ENCODE peak calls at places on chromosomes 4 and X, in ten cellular contexts. One of them, this sample, is unnamed.

GRCh38 chr4:71050809-71051208 is 57.4 kb downstream of the DCK start:
- DNase-seq in naive thymus-derived CD4-positive, alpha-beta T cell: no peak
- DNase-seq in activated gamma-delta T cell: no peak
- DNase-seq in EH: peak; percentile 6
- DNase-seq in amniotic stem cell: no peak
- DNase-seq in 8988T: no peak
- DNase-seq in T-helper 1 cell: no peak
- DNase-seq in activated CD8-positive, alpha-beta memory T cell treated with anti-CD3 and anti-CD28 coated beads for 1 hour: no peak
- DNase-seq in astrocyte of the cerebellum: no peak
- DNase-seq in ACHN: no peak
- DNase-seq in this sample: no peak

GRCh38 chrX:15059488-15059887 is 186.3 kb downstream of the MOSPD2 start:
- DNase-seq in activated CD8-positive, alpha-beta memory T cell treated with anti-CD3 and anti-CD28 coated beads for 1 hour: no peak
- DNase-seq in astrocyte of the cerebellum: no peak
- DNase-seq in naive thymus-derived CD4-positive, alpha-beta T cell: no peak
- DNase-seq in ACHN: no peak
- DNase-seq in amniotic stem cell: no peak
- DNase-seq in T-helper 1 cell: no peak
- DNase-seq in 8988T: no peak
- DNase-seq in activated gamma-delta T cell: no peak
- DNase-seq in EH: peak; percentile 3
- DNase-seq in this sample: no peak

GRCh38 chr4:152063301-152064235 is 302.8 kb upstream of the GATB start:
- DNase-seq in amniotic stem cell: no peak
- DNase-seq in T-helper 1 cell: peak; percentile 43
- DNase-seq in 8988T: no peak
- DNase-seq in activated CD8-positive, alpha-beta memory T cell treated with anti-CD3 and anti-CD28 coated beads for 1 hour: no peak
- DNase-seq in activated gamma-delta T cell: no peak
- DNase-seq in EH: peak; percentile 43
- DNase-seq in ACHN: no peak
- DNase-seq in astrocyte of the cerebellum: no peak
- DNase-seq in naive thymus-derived CD4-positive, alpha-beta T cell: no peak
- DNase-seq in this sample: no peak

GRCh38 chr4:120922390-120923200 is at the start of gene PRDM5:
- DNase-seq in activated gamma-delta T cell: peak; percentile 17
- DNase-seq in T-helper 1 cell: no peak
- DNase-seq in ACHN: peak; percentile 8
- DNase-seq in 8988T: peak; percentile 44
- DNase-seq in amniotic stem cell: peak; percentile 12
- DNase-seq in naive thymus-derived CD4-positive, alpha-beta T cell: peak; percentile 6
- DNase-seq in activated CD8-positive, alpha-beta memory T cell treated with anti-CD3 and anti-CD28 coated beads for 1 hour: no peak
- DNase-seq in astrocyte of the cerebellum: no peak
- DNase-seq in EH: peak; percentile 61
- DNase-seq in this sample: no peak

GRCh38 chrX:106415276-106415895 is 196.4 kb upstream of the RADX start:
- DNase-seq in activated CD8-positive, alpha-beta memory T cell treated with anti-CD3 and anti-CD28 coated beads for 1 hour: no peak
- DNase-seq in ACHN: peak; percentile 3
- DNase-seq in 8988T: no peak
- DNase-seq in astrocyte of the cerebellum: no peak
- DNase-seq in EH: peak; percentile 7
- DNase-seq in T-helper 1 cell: no peak
- DNase-seq in amniotic stem cell: peak; percentile 9
- DNase-seq in naive thymus-derived CD4-positive, alpha-beta T cell: no peak
- DNase-seq in activated gamma-delta T cell: no peak
- DNase-seq in this sample: no peak

GRCh38 chrX:13492286-13492685 is 77.1 kb upstream of the EGFL6 start:
- DNase-seq in ACHN: no peak
- DNase-seq in activated gamma-delta T cell: no peak
- DNase-seq in activated CD8-positive, alpha-beta memory T cell treated with anti-CD3 and anti-CD28 coated beads for 1 hour: no peak
- DNase-seq in 8988T: no peak
- DNase-seq in naive thymus-derived CD4-positive, alpha-beta T cell: no peak
- DNase-seq in EH: no peak
- DNase-seq in astrocyte of the cerebellum: no peak
- DNase-seq in T-helper 1 cell: no peak
- DNase-seq in amniotic stem cell: no peak
- DNase-seq in this sample: no peak

GRCh38 chr4:29052266-29052665 is 1667.9 kb upstream of the PCDH7 start:
- DNase-seq in T-helper 1 cell: no peak
- DNase-seq in amniotic stem cell: no peak
- DNase-seq in activated CD8-positive, alpha-beta memory T cell treated with anti-CD3 and anti-CD28 coated beads for 1 hour: no peak
- DNase-seq in activated gamma-delta T cell: no peak
- DNase-seq in astrocyte of the cerebellum: no peak
- DNase-seq in naive thymus-derived CD4-positive, alpha-beta T cell: no peak
- DNase-seq in EH: no peak
- DNase-seq in 8988T: no peak
- DNase-seq in ACHN: no peak
- DNase-seq in this sample: no peak

GRCh38 chr4:23135792-23136645 is 443.3 kb downstream of the GBA3 start:
- DNase-seq in naive thymus-derived CD4-positive, alpha-beta T cell: no peak
- DNase-seq in EH: peak; percentile 25
- DNase-seq in activated CD8-positive, alpha-beta memory T cell treated with anti-CD3 and anti-CD28 coated beads for 1 hour: no peak
- DNase-seq in T-helper 1 cell: no peak
- DNase-seq in activated gamma-delta T cell: no peak
- DNase-seq in 8988T: no peak
- DNase-seq in astrocyte of the cerebellum: peak; percentile 59
- DNase-seq in amniotic stem cell: no peak
- DNase-seq in ACHN: peak; percentile 50
- DNase-seq in this sample: no peak

GRCh38 chrX:65723706-65724105 is 56.3 kb downstream of the MSN start:
- DNase-seq in EH: peak; percentile 48
- DNase-seq in T-helper 1 cell: no peak
- DNase-seq in 8988T: no peak
- DNase-seq in ACHN: no peak
- DNase-seq in astrocyte of the cerebellum: no peak
- DNase-seq in naive thymus-derived CD4-positive, alpha-beta T cell: no peak
- DNase-seq in activated CD8-positive, alpha-beta memory T cell treated with anti-CD3 and anti-CD28 coated beads for 1 hour: no peak
- DNase-seq in amniotic stem cell: no peak
- DNase-seq in activated gamma-delta T cell: no peak
- DNase-seq in this sample: no peak

GRCh38 chr4:114349543-114350175 is 248.9 kb upstream of the UGT8 start:
- DNase-seq in activated CD8-positive, alpha-beta memory T cell treated with anti-CD3 and anti-CD28 coated beads for 1 hour: no peak
- DNase-seq in T-helper 1 cell: no peak
- DNase-seq in astrocyte of the cerebellum: no peak
- DNase-seq in amniotic stem cell: no peak
- DNase-seq in ACHN: no peak
- DNase-seq in activated gamma-delta T cell: no peak
- DNase-seq in 8988T: no peak
- DNase-seq in naive thymus-derived CD4-positive, alpha-beta T cell: no peak
- DNase-seq in EH: peak; percentile 66
- DNase-seq in this sample: no peak

This sample was measured in cerebellar nuclear complex.